ENCODE peak calls at places on chromosomes 7 and 10, in ten cellular contexts. I is neural progenitor cell; J is osteocyte; R is transverse colon; M is CD4-positive, alpha-beta T cell; U is stomach; Q is MM.1S; D is mammary epithelial cell; O is mesothelial cell of epicardium; X is RWPE1. Y is an unnamed sample.

GRCh38 chr10:35449944-35450343 is 113.6 kb downstream of the CCNY start:
- DNase-seq in I (no peak), J (no peak), R (no peak), M (no peak), U (no peak), Q (no peak), D (no peak), O (no peak), X (no peak), Y (no peak)

GRCh38 chr7:149310113-149310836 is 48.3 kb downstream of the ZNF783 start:
- DNase-seq in I (no peak), J (peak), R (no peak), M (no peak), U (no peak), Q (peak), D (peak), O (no peak), X (peak), Y (no peak)

GRCh38 chr7:30785786-30786185 is 14.6 kb downstream of the MINDY4 start:
- DNase-seq in I (no peak), J (no peak), R (peak), M (no peak), U (no peak), Q (no peak), D (no peak), O (no peak), X (no peak), Y (no peak)

GRCh38 chr10:6018422-6018821 is 41.1 kb upstream of the IL15RA start:
- DNase-seq in I (no peak), J (no peak), R (no peak), M (no peak), U (no peak), Q (no peak), D (no peak), O (no peak), X (no peak), Y (no peak)

GRCh38 chr7:21941570-21942224 is 4.0 kb downstream of the CDCA7L start:
- DNase-seq in I (no peak), J (no peak), R (no peak), M (no peak), U (peak), Q (no peak), D (peak), O (no peak), X (peak), Y (no peak)

GRCh38 chr7:72326365-72326764 is 85.8 kb downstream of the CALN1 start:
- DNase-seq in I (no peak), J (no peak), R (no peak), M (no peak), U (no peak), Q (no peak), D (peak), O (no peak), X (peak), Y (no peak)

GRCh38 chr10:73890261-73890660 is 15.9 kb upstream of the CAMK2G start:
- DNase-seq in I (no peak), J (no peak), R (no peak), M (no peak), U (no peak), Q (no peak), D (no peak), O (no peak), X (no peak), Y (no peak)

GRCh38 chr7:129855234-129855673 is 97.5 kb downstream of the UBE2H start:
- DNase-seq in I (no peak), J (no peak), R (no peak), M (no peak), U (no peak), Q (no peak), D (no peak), O (no peak), X (no peak), Y (no peak)

GRCh38 chr7:151629873-151630272 is 110.2 kb upstream of the RHEB start:
- DNase-seq in I (no peak), J (no peak), R (no peak), M (no peak), U (no peak), Q (no peak), D (no peak), O (no peak), X (no peak), Y (no peak)

GRCh38 chr10:101824736-101825135 is 6.5 kb upstream of the OGA start:
- DNase-seq in I (no peak), J (no peak), R (no peak), M (no peak), U (no peak), Q (no peak), D (no peak), O (no peak), X (no peak), Y (no peak)

GRCh38 chr7:116495737-116496136 is 3.8 kb upstream of the CAV2 start:
- DNase-seq in I (no peak), J (no peak), R (no peak), M (no peak), U (no peak), Q (no peak), D (peak), O (no peak), X (peak), Y (no peak)

GRCh38 chr7:7667187-7667586 is 26.6 kb downstream of the UMAD1 start:
- DNase-seq in I (no peak), J (no peak), R (no peak), M (no peak), U (no peak), Q (no peak), D (no peak), O (no peak), X (no peak), Y (no peak)

GRCh38 chr7:129401228-129401967 is 32.8 kb upstream of the STRIP2 start:
- DNase-seq in I (no peak), J (no peak), R (no peak), M (no peak), U (no peak), Q (peak), D (peak), O (no peak), X (peak), Y (no peak)

GRCh38 chr7:50733552-50733951 is 49.1 kb downstream of the GRB10 start:
- DNase-seq in I (no peak), J (no peak), R (no peak), M (no peak), U (peak), Q (no peak), D (peak), O (no peak), X (peak), Y (no peak)

GRCh38 chr10:63553031-63553430 is 31.8 kb downstream of the REEP3 start:
- DNase-seq in I (no peak), J (no peak), R (no peak), M (no peak), U (no peak), Q (no peak), D (peak), O (no peak), X (peak), Y (no peak)

GRCh38 chr10:85532821-85533220 is 833.8 kb downstream of the GRID1 start:
- DNase-seq in I (no peak), J (no peak), R (no peak), M (no peak), U (no peak), Q (no peak), D (peak), O (no peak), X (no peak), Y (no peak)

GRCh38 chr10:69359089-69360025 is 57.4 kb downstream of the TACR2 start:
- DNase-seq in I (no peak), J (no peak), R (no peak), M (peak), U (no peak), Q (no peak), D (no peak), O (no peak), X (no peak), Y (no peak)

GRCh38 chr7:50620418-50620817 is 55.2 kb upstream of the DDC start:
- DNase-seq in I (no peak), J (no peak), R (no peak), M (no peak), U (no peak), Q (no peak), D (no peak), O (no peak), X (no peak), Y (no peak)

GRCh38 chr10:58952747-58953466 is 223.5 kb upstream of the PHYHIPL start:
- DNase-seq in I (peak), J (no peak), R (peak), M (no peak), U (peak), Q (peak), D (peak), O (no peak), X (peak), Y (no peak)
- TF ChIP-seq CTCF in I (peak), J (peak), R (peak), M (peak), U (no peak), Q (peak), D (peak), O (peak), X (peak), Y (peak)

GRCh38 chr7:79454325-79454960 is 976 bp upstream of the MAGI2 start:
- DNase-seq in I (peak), J (no peak), R (peak), M (no peak), U (no peak), Q (no peak), D (no peak), O (peak), X (peak), Y (no peak)
- TF ChIP-seq CTCF in I (no peak), J (no peak), R (no peak), M (no peak), U (no peak), Q (no peak), D (no peak), O (no peak), X (no peak), Y (no peak)

GRCh38 chr7:1224093-1224702 is 8.5 kb upstream of the UNCX start:
- DNase-seq in I (peak), J (no peak), R (no peak), M (no peak), U (no peak), Q (no peak), D (no peak), O (no peak), X (no peak), Y (no peak)

GRCh38 chr7:1220958-1221745 is 11.5 kb upstream of the UNCX start:
- DNase-seq in I (peak), J (no peak), R (no peak), M (no peak), U (no peak), Q (no peak), D (no peak), O (no peak), X (no peak), Y (no peak)

GRCh38 chr7:1226155-1226901 is 6.3 kb upstream of the UNCX start:
- DNase-seq in I (peak), J (no peak), R (no peak), M (no peak), U (no peak), Q (no peak), D (no peak), O (no peak), X (no peak), Y (no peak)

GRCh38 chr7:1225462-1226154 is 7.1 kb upstream of the UNCX start:
- DNase-seq in I (peak), J (no peak), R (no peak), M (peak), U (no peak), Q (no peak), D (no peak), O (no peak), X (peak), Y (peak)

DNA sequence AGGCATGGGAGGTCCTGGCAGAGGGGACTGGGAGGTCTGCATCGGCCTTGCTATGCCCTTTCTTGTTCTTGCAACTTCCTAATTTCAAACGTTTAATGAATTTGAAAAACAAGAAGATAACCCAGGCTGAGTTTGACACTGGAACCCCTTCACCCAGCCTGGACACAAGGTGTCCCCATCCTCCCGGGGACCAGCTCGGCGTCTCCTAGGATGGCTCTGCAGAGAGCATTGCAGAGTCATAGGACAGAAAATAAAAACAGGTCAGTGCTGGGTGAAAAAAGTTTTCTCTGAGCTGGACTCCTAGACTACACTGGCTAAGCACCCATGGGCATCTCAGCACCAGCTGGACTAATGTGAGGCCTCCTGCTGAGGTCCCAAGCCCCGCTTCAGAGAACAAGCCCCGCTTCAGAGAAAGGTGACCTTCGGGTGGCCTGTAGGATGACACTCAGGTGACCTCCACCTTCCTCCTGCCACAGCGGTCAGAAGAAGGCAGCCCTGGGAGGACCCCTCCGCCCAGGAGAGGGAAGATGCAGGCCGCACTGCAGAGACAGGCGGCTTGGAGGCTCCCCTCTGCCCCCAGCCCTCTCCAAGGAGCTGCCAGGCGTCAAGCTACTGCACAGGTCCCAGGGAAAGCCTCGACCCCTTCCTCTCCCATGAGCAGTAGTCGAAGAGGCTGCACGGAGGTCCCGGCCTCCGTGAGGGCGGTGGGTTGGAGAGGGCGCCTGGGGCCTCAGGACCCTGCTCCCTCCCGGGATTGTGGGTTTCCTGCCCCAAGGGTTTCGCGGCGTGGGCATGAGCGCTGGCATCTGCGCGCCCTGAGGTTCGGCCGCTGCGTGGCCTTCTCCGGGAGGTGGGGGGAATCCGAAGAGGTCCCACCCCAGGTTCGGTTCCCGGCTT is 9.2 kb upstream of the UNCX start:
- DNase-seq in I (peak), J (no peak), R (no peak), M (no peak), U (no peak), Q (no peak), D (no peak), O (no peak), X (no peak), Y (no peak)
- TF ChIP-seq CTCF in I (peak), J (no peak), R (no peak), M (no peak), U (no peak), Q (no peak), D (no peak), O (no peak), X (no peak), Y (no peak)

DNA sequence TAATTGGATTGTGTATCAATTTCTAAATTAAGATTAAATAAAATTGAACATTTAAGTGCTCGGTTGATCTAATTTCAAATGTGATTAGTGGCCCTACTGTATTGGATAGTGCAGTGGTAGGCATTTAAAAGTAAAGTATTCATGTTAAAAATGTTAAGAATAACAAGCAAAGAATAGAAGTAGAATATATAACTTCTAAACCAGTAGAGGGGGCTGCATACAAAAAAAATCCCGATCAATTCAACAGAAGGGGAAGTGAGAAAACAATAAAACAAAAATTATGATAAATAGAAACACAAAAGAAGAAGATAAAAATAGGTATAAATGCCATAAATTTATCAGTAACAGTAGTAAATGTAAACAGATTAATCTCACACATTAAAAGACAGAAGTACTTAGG is 24.9 kb upstream of the WDFY4 start:
- DNase-seq in I (peak), J (no peak), R (no peak), M (no peak), U (no peak), Q (no peak), D (no peak), O (no peak), X (no peak), Y (no peak)
- TF ChIP-seq CTCF in I (peak), J (peak), R (no peak), M (no peak), U (no peak), Q (peak), D (peak), O (peak), X (no peak), Y (peak)

GRCh38 chr10:44949127-44949802 is 10.3 kb upstream of the RASSF4 start:
- DNase-seq in I (no peak), J (no peak), R (no peak), M (no peak), U (no peak), Q (no peak), D (no peak), O (no peak), X (no peak), Y (no peak)
- TF ChIP-seq CTCF in I (no peak), J (no peak), R (no peak), M (no peak), U (no peak), Q (no peak), D (no peak), O (no peak), X (no peak), Y (no peak)

DNA sequence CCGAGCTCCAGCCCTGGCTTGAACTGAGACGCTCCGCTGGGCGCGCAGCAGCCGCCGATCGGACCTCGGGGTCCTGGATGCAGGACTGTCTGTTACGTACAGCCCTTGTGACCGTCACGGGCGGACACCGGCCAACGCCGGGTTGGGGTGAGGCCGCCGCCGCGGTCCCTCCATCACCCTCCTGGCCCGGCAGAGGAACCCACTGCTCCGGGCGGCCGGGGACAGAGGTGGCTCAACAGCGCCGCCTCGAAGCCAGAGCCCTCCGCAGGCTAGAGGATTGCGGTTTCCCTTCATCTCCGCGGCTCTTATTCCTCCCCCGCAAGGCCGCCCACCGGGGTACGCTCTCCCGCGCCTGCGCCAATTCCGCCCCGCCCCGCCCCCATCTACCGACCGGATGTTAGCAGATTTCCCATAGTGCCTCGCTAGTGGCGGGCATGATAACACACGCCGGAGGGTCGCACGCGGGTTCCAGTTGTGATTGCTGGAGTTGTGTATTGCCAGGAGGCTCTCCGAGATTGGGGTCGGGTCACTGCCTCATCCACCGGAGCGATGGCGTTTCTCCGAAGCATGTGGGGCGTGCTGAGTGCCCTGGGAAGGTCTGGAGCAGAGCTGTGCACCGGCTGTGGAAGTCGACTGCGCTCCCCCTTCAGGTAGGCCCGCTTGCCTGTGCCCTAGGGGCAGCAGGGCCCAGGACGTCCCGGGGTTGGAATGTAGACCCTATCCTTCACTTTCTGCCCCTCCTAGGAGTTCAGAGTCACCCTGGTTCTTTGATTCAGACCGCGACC is at the start of gene TFAM:
- DNase-seq in I (peak), J (peak), R (peak), M (peak), U (peak), Q (peak), D (peak), O (peak), X (peak), Y (peak)
- TF ChIP-seq CTCF in I (peak), J (peak), R (peak), M (peak), U (no peak), Q (peak), D (peak), O (no peak), X (peak), Y (peak)